ENCODE peak calls at places on chromosomes 11 and 22, in nine cellular contexts. Y, U, S, L, X, Z, Q, G and A are unnamed samples.

GRCh38 chr11:74141274-74141695 is 29.5 kb downstream of the C2CD3 start:
- DNase-seq in Y (peak), U (no peak), S (no peak), L (no peak), X (peak), Z (no peak), Q (peak), G (no peak), A (no peak)

GRCh38 chr11:1084561-1085439 is 10.1 kb downstream of the MUC2 start:
- DNase-seq in Y (no peak), U (no peak), S (peak), L (no peak), X (no peak), Z (no peak), Q (no peak), G (no peak), A (no peak)

GRCh38 chr11:77530879-77531278 is 57.0 kb upstream of the PAK1 start:
- DNase-seq in Y (no peak), U (no peak), S (no peak), L (no peak), X (no peak), Z (no peak), Q (no peak), G (no peak), A (no peak)

GRCh38 chr22:48705917-48706605 is 1121.6 kb downstream of the BRD1 start:
- DNase-seq in Y (no peak), U (no peak), S (no peak), L (no peak), X (no peak), Z (no peak), Q (no peak), G (no peak), A (no peak)

GRCh38 chr11:33449798-33450197 is 192.6 kb downstream of the HIPK3 start:
- DNase-seq in Y (no peak), U (no peak), S (no peak), L (peak), X (no peak), Z (peak), Q (no peak), G (no peak), A (no peak)

GRCh38 chr22:37284807-37285355 is 2.6 kb downstream of the CYTH4 start:
- DNase-seq in Y (peak), U (no peak), S (no peak), L (no peak), X (no peak), Z (no peak), Q (no peak), G (no peak), A (peak)

GRCh38 chr11:75632962-75633361 is 35.9 kb downstream of the MAP6 start:
- DNase-seq in Y (no peak), U (no peak), S (no peak), L (no peak), X (no peak), Z (no peak), Q (no peak), G (no peak), A (no peak)

GRCh38 chr11:104876838-104877500 is 21.3 kb downstream of the CASP12 start:
- DNase-seq in Y (no peak), U (no peak), S (no peak), L (no peak), X (no peak), Z (no peak), Q (no peak), G (no peak), A (no peak)

GRCh38 chr11:35675901-35676610 is 13.5 kb downstream of the TRIM44 start:
- DNase-seq in Y (no peak), U (no peak), S (no peak), L (no peak), X (no peak), Z (peak), Q (no peak), G (no peak), A (no peak)

GRCh38 chr11:44607324-44607962 is 42.0 kb downstream of the CD82 start:
- DNase-seq in Y (no peak), U (no peak), S (peak), L (no peak), X (no peak), Z (peak), Q (no peak), G (no peak), A (no peak)

GRCh38 chr11:2768471-2769408 is 68.9 kb upstream of the KCNQ1OT1 start:
- DNase-seq in Y (no peak), U (peak), S (peak), L (peak), X (no peak), Z (peak), Q (peak), G (no peak), A (no peak)

GRCh38 chr11:25943777-25944661 is 387.9 kb upstream of the ANO3 start:
- DNase-seq in Y (peak), U (no peak), S (no peak), L (no peak), X (no peak), Z (no peak), Q (no peak), G (no peak), A (no peak)

GRCh38 chr11:7927635-7928034 is 3.4 kb downstream of the OR10A6 start:
- DNase-seq in Y (no peak), U (no peak), S (no peak), L (no peak), X (no peak), Z (peak), Q (no peak), G (no peak), A (no peak)

GRCh38 chr11:102378818-102379217 is 31.8 kb downstream of the BIRC2 start:
- DNase-seq in Y (no peak), U (no peak), S (no peak), L (no peak), X (no peak), Z (no peak), Q (no peak), G (no peak), A (no peak)

GRCh38 chr11:120295110-120295509 is 30.0 kb upstream of the TLCD5 start:
- DNase-seq in Y (peak), U (no peak), S (no peak), L (no peak), X (no peak), Z (no peak), Q (no peak), G (no peak), A (no peak)

GRCh38 chr22:49754674-49755590 is 72.7 kb downstream of the BRD1 start:
- DNase-seq in Y (no peak), U (no peak), S (no peak), L (peak), X (no peak), Z (no peak), Q (no peak), G (no peak), A (no peak)

GRCh38 chr22:40855960-40856512 is 403 bp downstream of the ST13 start:
- DNase-seq in Y (no peak), U (no peak), S (peak), L (no peak), X (peak), Z (peak), Q (peak), G (no peak), A (peak)

GRCh38 chr11:15113381-15113780 is 1.3 kb upstream of the INSC start:
- DNase-seq in Y (peak), U (no peak), S (no peak), L (peak), X (peak), Z (no peak), Q (no peak), G (no peak), A (no peak)

GRCh38 chr11:64230985-64231365 is 627 bp downstream of the DNAJC4 start:
- DNase-seq in Y (no peak), U (no peak), S (no peak), L (no peak), X (no peak), Z (no peak), Q (no peak), G (peak), A (no peak)

GRCh38 chr11:64230209-64230984 is at the start of gene DNAJC4:
- DNase-seq in Y (peak), U (peak), S (peak), L (peak), X (peak), Z (peak), Q (peak), G (peak), A (peak)

GRCh38 chr11:64229959-64230208 is 464 bp upstream of the DNAJC4 start:
- DNase-seq in Y (no peak), U (no peak), S (no peak), L (no peak), X (no peak), Z (no peak), Q (no peak), G (no peak), A (no peak)

GRCh38 chr11:64227405-64227956 is 1.4 kb downstream of the NUDT22 start:
- DNase-seq in Y (no peak), U (no peak), S (no peak), L (no peak), X (no peak), Z (no peak), Q (no peak), G (peak), A (no peak)

DNA sequence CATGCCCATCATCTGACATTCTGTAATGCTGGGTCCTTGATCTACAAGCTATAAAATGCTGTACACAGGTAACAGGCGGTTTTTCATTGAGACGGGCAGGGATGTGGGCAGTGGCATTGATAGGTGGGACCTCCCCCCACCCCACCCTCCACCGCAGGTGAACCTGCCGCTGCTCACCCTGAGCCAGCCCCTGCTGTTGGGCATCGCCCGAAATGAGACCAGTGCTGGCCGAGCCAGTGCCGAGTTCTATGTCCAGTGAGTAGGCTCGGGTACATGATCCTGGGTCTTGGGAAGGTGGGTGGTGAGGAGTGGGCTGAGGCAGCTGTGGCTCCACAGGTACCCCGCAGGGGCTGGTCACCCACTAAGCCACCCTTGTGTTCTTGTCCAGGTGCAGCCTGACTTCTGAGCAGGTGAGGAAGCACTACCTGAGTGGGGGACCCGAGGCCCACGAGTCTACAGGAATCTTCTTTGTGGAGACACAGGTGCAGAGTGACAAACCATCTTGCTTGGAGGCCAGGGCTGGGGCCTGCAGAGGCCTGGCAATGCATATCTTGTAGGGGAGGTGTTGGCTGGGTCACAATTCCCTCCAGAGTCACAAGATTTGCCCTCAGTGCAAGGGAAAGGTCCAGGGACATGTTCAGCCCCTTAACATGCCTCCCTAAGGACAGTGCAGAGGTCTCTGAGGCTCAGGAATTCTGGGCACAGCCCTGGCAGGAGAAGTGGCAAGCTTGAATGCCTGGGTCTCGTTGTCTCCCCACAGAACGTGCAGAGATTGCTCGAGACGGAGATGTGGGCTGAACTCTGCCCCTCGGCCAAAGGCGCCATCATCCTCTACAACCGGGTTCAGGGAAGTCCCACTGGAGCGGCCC is 1.0 kb upstream of the DNAJC4 start:
- DNase-seq in Y (peak), U (no peak), S (no peak), L (no peak), X (no peak), Z (no peak), Q (no peak), G (peak), A (no peak)
- H3K27ac ChIP-seq in Y (peak), U (peak), S (peak), L (peak), X (peak), Z (no peak), Q (peak), G (peak), A (peak)

DNA sequence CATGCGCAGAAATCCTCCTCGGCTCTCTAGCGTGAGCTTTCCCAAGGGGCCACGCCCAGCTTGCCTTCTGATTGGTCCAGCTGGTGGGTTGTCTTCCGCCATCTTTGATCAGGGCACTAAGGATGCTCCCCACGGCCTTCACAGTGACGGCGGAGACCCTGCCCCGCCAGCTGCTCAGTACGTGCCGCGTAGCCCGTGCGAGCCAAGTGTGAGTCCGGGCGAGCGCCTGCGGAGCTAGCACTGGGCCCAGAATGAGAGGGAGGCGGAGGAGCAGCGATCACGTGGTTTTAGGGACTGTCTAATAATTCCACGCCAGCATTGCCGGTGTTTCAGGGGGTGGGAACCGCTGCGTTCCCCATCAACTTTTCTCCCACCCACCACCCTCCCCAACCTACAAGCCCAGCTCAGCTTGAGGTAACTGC is 1.6 kb upstream of the MTFP1 start:
- DNase-seq in Y (peak), U (peak), S (peak), L (peak), X (peak), Z (peak), Q (peak), G (peak), A (peak)
- TF ChIP-seq POLR2A in Y (peak), U (no peak), S (peak), L (no peak), X (peak), Z (peak), Q (peak), G (peak), A (peak)

GRCh38 chr11:110857885-110858555 is 145.8 kb upstream of the ARHGAP20 start:
- DNase-seq in Y (peak), U (no peak), S (no peak), L (no peak), X (peak), Z (peak), Q (no peak), G (peak), A (peak)

GRCh38 chr11:110858556-110858921 is 146.3 kb upstream of the ARHGAP20 start:
- DNase-seq in Y (peak), U (no peak), S (no peak), L (no peak), X (peak), Z (no peak), Q (no peak), G (peak), A (peak)

GRCh38 chr11:110862407-110862806 is 150.2 kb upstream of the ARHGAP20 start:
- DNase-seq in Y (no peak), U (no peak), S (no peak), L (no peak), X (peak), Z (no peak), Q (no peak), G (no peak), A (no peak)

GRCh38 chr11:110859240-110859835 is 147.1 kb upstream of the ARHGAP20 start:
- DNase-seq in Y (no peak), U (no peak), S (no peak), L (no peak), X (no peak), Z (no peak), Q (no peak), G (no peak), A (no peak)

DNA sequence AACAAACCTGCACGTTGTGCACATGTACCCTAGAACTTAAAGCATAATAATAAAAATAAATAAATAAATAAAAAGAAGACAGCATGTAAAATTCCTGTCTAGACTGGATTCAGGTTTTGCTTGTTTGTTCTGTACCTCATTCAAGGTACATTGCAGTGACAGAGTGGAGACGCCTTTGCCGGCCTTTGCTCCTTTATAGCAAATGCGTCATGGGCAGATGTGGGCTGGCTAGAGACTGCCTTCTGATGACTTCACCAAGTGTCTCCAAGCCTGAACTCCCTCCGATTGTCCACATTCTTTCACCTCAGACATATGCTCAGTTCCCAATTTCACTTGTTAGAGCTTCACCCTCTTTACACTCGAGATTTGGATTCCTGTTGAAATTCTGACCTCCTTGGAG is 147.8 kb upstream of the ARHGAP20 start:
- DNase-seq in Y (peak), U (no peak), S (no peak), L (no peak), X (no peak), Z (no peak), Q (no peak), G (no peak), A (no peak)
- TF ChIP-seq CTCF in Y (no peak), U (no peak), S (no peak), L (no peak), X (no peak), Z (no peak), Q (no peak), G (no peak), A (no peak)

DNA sequence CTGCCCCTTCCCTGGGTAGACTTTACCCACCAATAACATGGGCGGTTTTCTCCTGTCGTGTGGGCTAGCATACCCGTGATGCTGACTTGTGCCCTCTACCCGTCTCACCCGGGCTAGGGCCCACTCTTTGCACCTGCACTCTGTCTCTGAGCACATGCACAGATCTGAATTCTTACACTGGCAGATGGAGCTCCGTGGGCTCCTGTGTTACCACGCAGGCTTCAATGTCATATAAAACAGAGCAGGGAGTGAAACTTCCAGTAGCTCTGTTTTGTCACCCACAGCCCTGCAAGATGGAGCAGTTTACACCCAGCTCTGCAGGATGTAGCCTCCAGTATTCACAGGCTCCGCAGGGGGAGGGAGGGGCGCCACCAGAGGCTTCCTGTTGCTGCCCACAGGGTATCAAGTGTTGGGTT is 1.7 kb downstream of the DGKZ start:
- DNase-seq in Y (peak), U (no peak), S (no peak), L (no peak), X (no peak), Z (no peak), Q (no peak), G (no peak), A (no peak)
- H3K27ac ChIP-seq in Y (peak), U (no peak), S (no peak), L (peak), X (no peak), Z (no peak), Q (no peak), G (no peak), A (no peak)